ENCODE peak calls at places on chromosomes 16 and 17, in four cellular contexts. One of them, this sample, is unnamed.

GRCh38 chr17:68832140-68832871 is 122.9 kb downstream of the ABCA8 start:
- DNase-seq in OCI-LY7: no peak
- DNase-seq in brain microvascular endothelial cell: no peak
- DNase-seq in CD8-positive, alpha-beta T cell: no peak
- DNase-seq in this sample: no peak

GRCh38 chr16:67480833-67481560 is at the start of gene ATP6V0D1:
- DNase-seq in OCI-LY7: peak; percentile 99
- DNase-seq in brain microvascular endothelial cell: peak; percentile 95
- DNase-seq in CD8-positive, alpha-beta T cell: peak; percentile 98
- DNase-seq in this sample: peak; percentile 97

GRCh38 chr17:1134634-1135324 is 45.0 kb downstream of the ABR start:
- DNase-seq in OCI-LY7: no peak
- DNase-seq in brain microvascular endothelial cell: no peak
- DNase-seq in CD8-positive, alpha-beta T cell: no peak
- DNase-seq in this sample: no peak

GRCh38 chr16:69366431-69366830 is 14.8 kb upstream of the TMED6 start:
- DNase-seq in OCI-LY7: no peak
- DNase-seq in brain microvascular endothelial cell: no peak
- DNase-seq in CD8-positive, alpha-beta T cell: no peak
- DNase-seq in this sample: no peak

GRCh38 chr16:89507219-89507833 is 877 bp upstream of the SPG7 start:
- DNase-seq in OCI-LY7: no peak
- DNase-seq in brain microvascular endothelial cell: no peak
- DNase-seq in CD8-positive, alpha-beta T cell: peak; percentile 47
- DNase-seq in this sample: no peak

GRCh38 chr17:5896215-5896614 is 174.0 kb upstream of the WSCD1 start:
- DNase-seq in OCI-LY7: no peak
- DNase-seq in brain microvascular endothelial cell: no peak
- DNase-seq in CD8-positive, alpha-beta T cell: no peak
- DNase-seq in this sample: no peak

GRCh38 chr16:17053536-17054160 is 417.1 kb downstream of the XYLT1 start:
- DNase-seq in OCI-LY7: peak; percentile 18
- DNase-seq in brain microvascular endothelial cell: no peak
- DNase-seq in CD8-positive, alpha-beta T cell: no peak
- DNase-seq in this sample: no peak

GRCh38 chr16:54242199-54242598 is 44.4 kb downstream of the IRX3 start:
- DNase-seq in OCI-LY7: peak; percentile 43
- DNase-seq in brain microvascular endothelial cell: no peak
- DNase-seq in CD8-positive, alpha-beta T cell: no peak
- DNase-seq in this sample: peak; percentile 23

DNA sequence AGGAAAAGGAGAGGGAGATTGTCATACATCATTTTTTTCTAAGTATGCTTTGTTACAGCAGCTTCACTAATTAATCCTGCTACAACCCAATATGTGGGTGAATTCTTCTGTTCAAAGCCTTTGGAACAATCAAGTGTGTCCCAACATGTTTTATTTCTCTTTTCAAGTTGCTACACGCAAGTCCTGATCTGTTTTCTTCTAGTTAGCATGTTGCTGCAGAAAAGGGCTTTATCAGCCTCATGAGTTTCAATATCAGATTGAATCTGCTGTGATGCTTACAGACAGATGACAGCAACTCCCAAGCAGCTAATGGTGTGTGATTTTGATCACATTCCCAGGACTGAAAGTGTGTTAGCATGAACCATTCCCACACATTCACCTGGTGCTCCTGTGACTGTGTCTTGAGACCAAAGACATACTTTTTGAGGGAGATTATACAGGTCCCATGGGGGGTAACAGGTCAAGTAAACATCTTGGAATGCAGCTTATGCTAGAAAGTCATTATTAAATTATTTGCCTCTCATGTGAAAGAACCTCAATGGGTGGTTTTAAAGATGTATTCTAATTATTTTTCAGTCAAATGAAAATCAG is 96.9 kb upstream of the KCNJ16 start:
- DNase-seq in OCI-LY7: no peak
- DNase-seq in brain microvascular endothelial cell: peak; percentile 9
- DNase-seq in CD8-positive, alpha-beta T cell: no peak
- DNase-seq in this sample: no peak
- TF ChIP-seq CTCF in OCI-LY7: no peak
- TF ChIP-seq CTCF in brain microvascular endothelial cell: no peak
- TF ChIP-seq CTCF in CD8-positive, alpha-beta T cell: no peak
- TF ChIP-seq CTCF in this sample: no peak

GRCh38 chr16:2019919-2020831 is 590 bp downstream of the NPW start:
- DNase-seq in OCI-LY7: no peak
- DNase-seq in brain microvascular endothelial cell: no peak
- DNase-seq in CD8-positive, alpha-beta T cell: no peak
- DNase-seq in this sample: no peak
- H3K27ac ChIP-seq in OCI-LY7: no peak overlapping the region
- H3K27ac ChIP-seq in brain microvascular endothelial cell: no peak overlapping the region
- H3K27ac ChIP-seq in CD8-positive, alpha-beta T cell: no peak overlapping the region
- H3K27ac ChIP-seq in this sample: no peak overlapping the region

GRCh38 chr16:87635541-87636049 is 33.3 kb downstream of the JPH3 start:
- DNase-seq in OCI-LY7: peak; percentile 84
- DNase-seq in brain microvascular endothelial cell: peak; percentile 5
- DNase-seq in CD8-positive, alpha-beta T cell: peak; percentile 79
- DNase-seq in this sample: peak; percentile 56
- TF ChIP-seq CTCF in OCI-LY7: peak; percentile 91
- TF ChIP-seq CTCF in brain microvascular endothelial cell: peak; percentile 74
- TF ChIP-seq CTCF in CD8-positive, alpha-beta T cell: peak; percentile 79
- TF ChIP-seq CTCF in this sample: peak; percentile 77

DNA sequence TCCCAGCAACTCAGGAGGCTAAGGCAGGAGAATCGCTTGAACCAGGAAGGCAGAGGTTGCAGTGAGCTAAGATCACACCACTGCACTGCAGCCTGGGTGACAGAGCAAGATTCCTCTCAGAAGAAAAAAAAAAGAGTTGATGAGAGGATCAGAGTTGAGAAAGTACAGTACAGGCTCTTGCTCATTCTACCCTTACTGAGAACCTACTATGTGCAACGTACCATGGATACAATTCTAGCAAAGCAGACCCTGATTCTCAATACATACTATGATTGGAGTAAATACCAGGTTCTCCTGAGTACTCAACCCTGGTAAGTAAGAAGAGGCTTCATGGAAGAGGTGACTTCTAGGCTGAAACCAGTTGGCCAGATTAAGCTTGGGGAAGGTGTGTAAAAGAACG is 1.2 kb downstream of the RFFL start:
- DNase-seq in OCI-LY7: no peak
- DNase-seq in brain microvascular endothelial cell: no peak
- DNase-seq in CD8-positive, alpha-beta T cell: no peak
- DNase-seq in this sample: no peak
- H3K27ac ChIP-seq in OCI-LY7: no peak overlapping the region
- H3K27ac ChIP-seq in brain microvascular endothelial cell: peak overlapping the region; percentile 95
- H3K27ac ChIP-seq in CD8-positive, alpha-beta T cell: no peak overlapping the region
- H3K27ac ChIP-seq in this sample: no peak overlapping the region

GRCh38 chr17:58277107-58277506 is 3.6 kb downstream of the MPO start:
- DNase-seq in OCI-LY7: peak; percentile 46
- DNase-seq in brain microvascular endothelial cell: peak; percentile 7
- DNase-seq in CD8-positive, alpha-beta T cell: no peak
- DNase-seq in this sample: no peak
- TF ChIP-seq CTCF in OCI-LY7: peak; percentile 82
- TF ChIP-seq CTCF in brain microvascular endothelial cell: peak; percentile 51
- TF ChIP-seq CTCF in CD8-positive, alpha-beta T cell: peak; percentile 35
- TF ChIP-seq CTCF in this sample: no peak

GRCh38 chr16:84228321-84228838 is 11.4 kb downstream of the KCNG4 start:
- DNase-seq in OCI-LY7: no peak
- DNase-seq in brain microvascular endothelial cell: peak; percentile 82
- DNase-seq in CD8-positive, alpha-beta T cell: no peak
- DNase-seq in this sample: peak; percentile 71
- H3K27ac ChIP-seq in OCI-LY7: no peak overlapping the region
- H3K27ac ChIP-seq in brain microvascular endothelial cell: peak overlapping the region; percentile 10
- H3K27ac ChIP-seq in CD8-positive, alpha-beta T cell: no peak overlapping the region
- H3K27ac ChIP-seq in this sample: no peak overlapping the region

This sample was measured in RWPE1.